ENCODE peak calls at places on chromosomes 4 and X, in nine cellular contexts. F is CD4-positive, CD25-positive, alpha-beta regulatory T cell; O is tibial nerve; N is left ventricle myocardium inferior; R is endothelial cell of umbilical vein; B is right atrium auricular region; J is breast epithelium; Z is MM.1S; A is GM23338. Q is an unnamed sample.

GRCh38 chrX:45598841-45599240 is 398.2 kb upstream of the DIPK2B start:
- DNase-seq in F (no peak), O (no peak), N (no peak), R (no peak), B (no peak), J (no peak), Z (no peak), A (no peak), Q (no peak)

GRCh38 chr4:53844133-53844532 is 220.3 kb downstream of the CHIC2 start:
- DNase-seq in F (no peak), O (no peak), N (no peak), R (no peak), B (no peak), J (no peak), Z (no peak), A (no peak), Q (no peak)

GRCh38 chrX:47587906-47588735 is 5.9 kb downstream of the TIMP1 start:
- DNase-seq in F (no peak), O (no peak), N (no peak), R (no peak), B (peak), J (no peak), Z (no peak), A (no peak), Q (no peak)

GRCh38 chrX:119655125-119655524 is 37.8 kb downstream of the SEPTIN6 start:
- DNase-seq in F (no peak), O (no peak), N (peak), R (peak), B (peak), J (no peak), Z (no peak), A (no peak), Q (peak)

GRCh38 chrX:18620349-18620748 is 51.6 kb downstream of the RS1 start:
- DNase-seq in F (no peak), O (no peak), N (no peak), R (no peak), B (no peak), J (no peak), Z (no peak), A (no peak), Q (no peak)

GRCh38 chr4:176188654-176189053 is 6.7 kb downstream of the SPATA4 start:
- DNase-seq in F (no peak), O (no peak), N (no peak), R (no peak), B (no peak), J (no peak), Z (no peak), A (no peak), Q (no peak)

GRCh38 chr4:66017671-66018070 is 347.4 kb upstream of the EPHA5 start:
- DNase-seq in F (no peak), O (no peak), N (no peak), R (no peak), B (no peak), J (no peak), Z (no peak), A (no peak), Q (no peak)

GRCh38 chrX:110389570-110389969 is 30.9 kb downstream of the RTL9 start:
- DNase-seq in F (no peak), O (no peak), N (no peak), R (no peak), B (no peak), J (no peak), Z (no peak), A (no peak), Q (no peak)

GRCh38 chrX:38050806-38051205 is 44.5 kb downstream of the SYTL5 start:
- DNase-seq in F (no peak), O (no peak), N (no peak), R (no peak), B (no peak), J (no peak), Z (no peak), A (no peak), Q (no peak)

GRCh38 chrX:17656035-17656418 is 81.3 kb upstream of the SCML1 start:
- DNase-seq in F (no peak), O (no peak), N (no peak), R (no peak), B (no peak), J (no peak), Z (no peak), A (peak), Q (no peak)

GRCh38 chr4:8055206-8055605 is 103.4 kb downstream of the ABLIM2 start:
- DNase-seq in F (no peak), O (no peak), N (no peak), R (no peak), B (no peak), J (no peak), Z (no peak), A (no peak), Q (no peak)

GRCh38 chr4:88697113-88697512 is 516 bp downstream of the NAP1L5 start:
- DNase-seq in F (peak), O (no peak), N (no peak), R (peak), B (no peak), J (no peak), Z (no peak), A (no peak), Q (no peak)

GRCh38 chr4:140236649-140237160 is 82.7 kb upstream of the MAML3 start:
- DNase-seq in F (no peak), O (no peak), N (no peak), R (no peak), B (no peak), J (no peak), Z (no peak), A (no peak), Q (no peak)

GRCh38 chr4:105641876-105642275 is 66.6 kb downstream of the INTS12 start:
- DNase-seq in F (no peak), O (no peak), N (no peak), R (no peak), B (no peak), J (no peak), Z (no peak), A (no peak), Q (no peak)

GRCh38 chrX:39065051-39065871 is 264.0 kb downstream of the MID1IP1 start:
- DNase-seq in F (no peak), O (no peak), N (no peak), R (no peak), B (no peak), J (no peak), Z (no peak), A (peak), Q (no peak)

GRCh38 chr4:16202598-16202997 is 23.7 kb downstream of the TAPT1 start:
- DNase-seq in F (no peak), O (no peak), N (no peak), R (no peak), B (no peak), J (no peak), Z (no peak), A (no peak), Q (no peak)

GRCh38 chr4:109548655-109549054 is 11.4 kb upstream of the MCUB start:
- DNase-seq in F (peak), O (no peak), N (no peak), R (peak), B (no peak), J (no peak), Z (no peak), A (no peak), Q (no peak)

GRCh38 chr4:8655411-8656184 is 63.0 kb downstream of the CPZ start:
- DNase-seq in F (no peak), O (no peak), N (no peak), R (no peak), B (no peak), J (no peak), Z (no peak), A (no peak), Q (no peak)

GRCh38 chr4:88104902-88105610 is 53.4 kb downstream of the ABCG2 start:
- DNase-seq in F (no peak), O (no peak), N (no peak), R (peak), B (no peak), J (no peak), Z (no peak), A (no peak), Q (no peak)

GRCh38 chr4:13329963-13330362 is 154.2 kb downstream of the RAB28 start:
- DNase-seq in F (peak), O (no peak), N (no peak), R (peak), B (no peak), J (no peak), Z (no peak), A (no peak), Q (no peak)

GRCh38 chr4:74157116-74157742 is 689 bp upstream of the MTHFD2L start:
- DNase-seq in F (no peak), O (no peak), N (no peak), R (peak), B (no peak), J (no peak), Z (no peak), A (no peak), Q (no peak)

GRCh38 chr4:84852081-84852480 is 114.4 kb downstream of the WDFY3 start:
- DNase-seq in F (no peak), O (no peak), N (no peak), R (peak), B (no peak), J (no peak), Z (no peak), A (no peak), Q (no peak)

GRCh38 chr4:122010610-122011009 is 58.8 kb upstream of the TRPC3 start:
- DNase-seq in F (no peak), O (no peak), N (no peak), R (no peak), B (no peak), J (no peak), Z (no peak), A (no peak), Q (no peak)

GRCh38 chr4:26896636-26897035 is 36.0 kb downstream of the STIM2 start:
- DNase-seq in F (no peak), O (no peak), N (no peak), R (peak), B (no peak), J (no peak), Z (no peak), A (no peak), Q (no peak)

GRCh38 chr4:168651374-168651773 is 154.5 kb downstream of the PALLD start:
- DNase-seq in F (no peak), O (no peak), N (no peak), R (no peak), B (no peak), J (no peak), Z (no peak), A (peak), Q (no peak)
- H3K27ac ChIP-seq in F (no peak), O (no peak), N (no peak), R (no peak), B (no peak), J (peak), Z (no peak), A (no peak), Q (no peak)

DNA sequence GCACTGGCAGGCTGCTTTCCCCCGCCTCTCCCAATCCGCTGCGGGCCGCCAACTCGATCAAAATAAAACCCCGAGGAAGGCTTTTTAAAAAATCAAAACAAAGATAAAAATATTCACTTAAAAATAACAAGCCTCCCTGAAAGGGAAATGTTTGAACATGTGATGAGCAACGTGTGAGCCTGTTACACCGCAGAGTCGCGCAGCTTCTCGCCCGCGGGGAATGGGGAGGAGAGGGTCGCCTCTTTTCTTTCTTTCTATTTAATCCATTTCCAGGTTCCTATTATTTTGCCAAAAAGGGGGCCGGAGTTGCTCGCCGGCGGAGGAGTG is 326.0 kb upstream of the F9 start:
- DNase-seq in F (no peak), O (no peak), N (no peak), R (no peak), B (no peak), J (no peak), Z (no peak), A (no peak), Q (no peak)
- H3K4me3 ChIP-seq in F (no peak), O (peak), N (peak), R (peak), B (peak), J (peak), Z (peak), A (peak), Q (no peak)

GRCh38 chrX:43970528-43970927 is 2.7 kb downstream of the NDP start:
- DNase-seq in F (no peak), O (no peak), N (no peak), R (no peak), B (no peak), J (no peak), Z (no peak), A (no peak), Q (no peak)
- H3K27ac ChIP-seq in F (no peak), O (peak), N (no peak), R (no peak), B (no peak), J (peak), Z (no peak), A (no peak), Q (no peak)

DNA sequence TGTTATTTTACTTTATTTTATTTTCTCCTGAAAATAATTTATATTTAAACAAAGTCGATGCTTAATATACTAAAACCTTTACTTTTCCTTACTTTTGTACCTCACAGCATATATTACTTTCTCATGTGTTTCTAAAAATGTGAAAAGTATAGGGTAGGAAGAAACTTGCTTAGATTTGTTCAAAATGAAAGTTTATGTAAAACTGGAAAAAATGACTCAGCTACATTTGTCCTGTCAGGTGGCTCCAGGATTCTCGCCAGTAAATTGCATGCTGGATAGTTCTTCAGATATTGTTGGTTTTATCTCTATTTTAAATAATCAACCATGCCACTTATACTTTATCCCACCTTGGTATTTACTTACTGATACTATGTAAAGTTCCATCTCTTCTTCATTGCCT is 159.2 kb upstream of the NDST4 start:
- DNase-seq in F (no peak), O (no peak), N (no peak), R (no peak), B (no peak), J (no peak), Z (no peak), A (no peak), Q (no peak)
- H3K4me3 ChIP-seq in F (no peak), O (no peak), N (no peak), R (no peak), B (no peak), J (no peak), Z (no peak), A (no peak), Q (no peak)

Q was measured in CD8-positive, alpha-beta memory T cell.